ENCODE peak calls at places on chromosomes 3 and 15, in six cellular contexts. One of them, this sample, is unnamed.
A peak's percentile ranks its signal among the peaks of the same experiment; 100 is the strongest.

GRCh38 chr3:11950576-11950975 is 53.6 kb upstream of the SYN2 start:
- DNase-seq in psoas muscle: no peak
- DNase-seq in A549: no peak
- DNase-seq in BE2C: no peak
- DNase-seq in foreskin fibroblast: no peak
- DNase-seq in brain microvascular endothelial cell: no peak
- DNase-seq in this sample: no peak

GRCh38 chr3:170144437-170144843 is 37.1 kb downstream of the PHC3 start:
- DNase-seq in psoas muscle: no peak
- DNase-seq in A549: peak; percentile 26
- DNase-seq in BE2C: no peak
- DNase-seq in foreskin fibroblast: no peak
- DNase-seq in brain microvascular endothelial cell: no peak
- DNase-seq in this sample: no peak

GRCh38 chr3:95459706-95460105 is 1354.7 kb upstream of the EPHA6 start:
- DNase-seq in psoas muscle: no peak
- DNase-seq in A549: no peak
- DNase-seq in BE2C: no peak
- DNase-seq in foreskin fibroblast: no peak
- DNase-seq in brain microvascular endothelial cell: no peak
- DNase-seq in this sample: no peak

GRCh38 chr3:146746190-146746589 is 141.0 kb upstream of the PLSCR5 start:
- DNase-seq in psoas muscle: no peak
- DNase-seq in A549: no peak
- DNase-seq in BE2C: no peak
- DNase-seq in foreskin fibroblast: peak; percentile 76
- DNase-seq in brain microvascular endothelial cell: peak; percentile 60
- DNase-seq in this sample: no peak

GRCh38 chr3:185188816-185189215 is 36.0 kb upstream of the C3orf70 start:
- DNase-seq in psoas muscle: no peak
- DNase-seq in A549: no peak
- DNase-seq in BE2C: no peak
- DNase-seq in foreskin fibroblast: no peak
- DNase-seq in brain microvascular endothelial cell: no peak
- DNase-seq in this sample: no peak

GRCh38 chr3:160616721-160617120 is 51.4 kb upstream of the KPNA4 start:
- DNase-seq in psoas muscle: no peak
- DNase-seq in A549: no peak
- DNase-seq in BE2C: no peak
- DNase-seq in foreskin fibroblast: peak; percentile 48
- DNase-seq in brain microvascular endothelial cell: peak; percentile 63
- DNase-seq in this sample: no peak

GRCh38 chr3:71214797-71215196 is 368.7 kb downstream of the FOXP1 start:
- DNase-seq in psoas muscle: no peak
- DNase-seq in A549: no peak
- DNase-seq in BE2C: no peak
- DNase-seq in foreskin fibroblast: no peak
- DNase-seq in brain microvascular endothelial cell: no peak
- DNase-seq in this sample: no peak

GRCh38 chr3:145882416-145882815 is 278.6 kb downstream of the PLOD2 start:
- DNase-seq in psoas muscle: no peak
- DNase-seq in A549: no peak
- DNase-seq in BE2C: no peak
- DNase-seq in foreskin fibroblast: peak; percentile 8
- DNase-seq in brain microvascular endothelial cell: peak; percentile 38
- DNase-seq in this sample: no peak

GRCh38 chr15:93018574-93018973 is 70.4 kb downstream of the RGMA start:
- DNase-seq in psoas muscle: no peak
- DNase-seq in A549: peak; percentile 71
- DNase-seq in BE2C: no peak
- DNase-seq in foreskin fibroblast: no peak
- DNase-seq in brain microvascular endothelial cell: no peak
- DNase-seq in this sample: no peak

GRCh38 chr3:192819001-192819569 is 91.7 kb upstream of the FGF12 start:
- DNase-seq in psoas muscle: no peak
- DNase-seq in A549: peak; percentile 69
- DNase-seq in BE2C: no peak
- DNase-seq in foreskin fibroblast: peak; percentile 72
- DNase-seq in brain microvascular endothelial cell: peak; percentile 76
- DNase-seq in this sample: no peak

GRCh38 chr3:38587548-38588131 is 61.8 kb downstream of the SCN5A start:
- DNase-seq in psoas muscle: no peak
- DNase-seq in A549: no peak
- DNase-seq in BE2C: no peak
- DNase-seq in foreskin fibroblast: no peak
- DNase-seq in brain microvascular endothelial cell: no peak
- DNase-seq in this sample: no peak

GRCh38 chr15:39282663-39283208 is 298.1 kb upstream of the THBS1 start:
- DNase-seq in psoas muscle: no peak
- DNase-seq in A549: no peak
- DNase-seq in BE2C: no peak
- DNase-seq in foreskin fibroblast: no peak
- DNase-seq in brain microvascular endothelial cell: no peak
- DNase-seq in this sample: no peak

GRCh38 chr15:88904808-88905327 is 8.3 kb downstream of the MFGE8 start:
- DNase-seq in psoas muscle: peak; percentile 81
- DNase-seq in A549: peak; percentile 82
- DNase-seq in BE2C: peak; percentile 83
- DNase-seq in foreskin fibroblast: peak; percentile 65
- DNase-seq in brain microvascular endothelial cell: peak; percentile 70
- DNase-seq in this sample: peak; percentile 93

GRCh38 chr15:98800437-98801233 is 152.3 kb downstream of the IGF1R start:
- DNase-seq in psoas muscle: peak; percentile 27
- DNase-seq in A549: peak; percentile 81
- DNase-seq in BE2C: peak; percentile 46
- DNase-seq in foreskin fibroblast: peak; percentile 77
- DNase-seq in brain microvascular endothelial cell: peak; percentile 74
- DNase-seq in this sample: peak; percentile 25

GRCh38 chr15:43420876-43421275 is 50.0 kb downstream of the TUBGCP4 start:
- DNase-seq in psoas muscle: no peak
- DNase-seq in A549: no peak
- DNase-seq in BE2C: no peak
- DNase-seq in foreskin fibroblast: no peak
- DNase-seq in brain microvascular endothelial cell: no peak
- DNase-seq in this sample: no peak

GRCh38 chr15:101808201-101808600 is 3.8 kb upstream of the OR4F15 start:
- DNase-seq in psoas muscle: no peak
- DNase-seq in A549: no peak
- DNase-seq in BE2C: no peak
- DNase-seq in foreskin fibroblast: peak; percentile 48
- DNase-seq in brain microvascular endothelial cell: no peak
- DNase-seq in this sample: no peak

GRCh38 chr3:46359748-46360509 is 6.0 kb downstream of the CCR2 start:
- DNase-seq in psoas muscle: no peak
- DNase-seq in A549: no peak
- DNase-seq in BE2C: no peak
- DNase-seq in foreskin fibroblast: peak; percentile 41
- DNase-seq in brain microvascular endothelial cell: no peak
- DNase-seq in this sample: no peak

GRCh38 chr3:53223025-53223424 is 32.8 kb downstream of the TKT start:
- DNase-seq in psoas muscle: no peak
- DNase-seq in A549: no peak
- DNase-seq in BE2C: no peak
- DNase-seq in foreskin fibroblast: no peak
- DNase-seq in brain microvascular endothelial cell: no peak
- DNase-seq in this sample: no peak

GRCh38 chr3:50890688-50891344 is 216.1 kb downstream of the DOCK3 start:
- DNase-seq in psoas muscle: no peak
- DNase-seq in A549: no peak
- DNase-seq in BE2C: no peak
- DNase-seq in foreskin fibroblast: no peak
- DNase-seq in brain microvascular endothelial cell: no peak
- DNase-seq in this sample: no peak

GRCh38 chr3:193853511-193854219 is 260.7 kb downstream of the OPA1 start:
- DNase-seq in psoas muscle: no peak
- DNase-seq in A549: no peak
- DNase-seq in BE2C: no peak
- DNase-seq in foreskin fibroblast: no peak
- DNase-seq in brain microvascular endothelial cell: no peak
- DNase-seq in this sample: no peak

GRCh38 chr15:82047493-82048446 is 2.0 kb upstream of the MEX3B start:
- DNase-seq in psoas muscle: no peak
- DNase-seq in A549: no peak
- DNase-seq in BE2C: no peak
- DNase-seq in foreskin fibroblast: no peak
- DNase-seq in brain microvascular endothelial cell: no peak
- DNase-seq in this sample: no peak

GRCh38 chr3:149199474-149199873 is 22.2 kb downstream of the CP start:
- DNase-seq in psoas muscle: no peak
- DNase-seq in A549: no peak
- DNase-seq in BE2C: no peak
- DNase-seq in foreskin fibroblast: peak; percentile 17
- DNase-seq in brain microvascular endothelial cell: no peak
- DNase-seq in this sample: no peak

DNA sequence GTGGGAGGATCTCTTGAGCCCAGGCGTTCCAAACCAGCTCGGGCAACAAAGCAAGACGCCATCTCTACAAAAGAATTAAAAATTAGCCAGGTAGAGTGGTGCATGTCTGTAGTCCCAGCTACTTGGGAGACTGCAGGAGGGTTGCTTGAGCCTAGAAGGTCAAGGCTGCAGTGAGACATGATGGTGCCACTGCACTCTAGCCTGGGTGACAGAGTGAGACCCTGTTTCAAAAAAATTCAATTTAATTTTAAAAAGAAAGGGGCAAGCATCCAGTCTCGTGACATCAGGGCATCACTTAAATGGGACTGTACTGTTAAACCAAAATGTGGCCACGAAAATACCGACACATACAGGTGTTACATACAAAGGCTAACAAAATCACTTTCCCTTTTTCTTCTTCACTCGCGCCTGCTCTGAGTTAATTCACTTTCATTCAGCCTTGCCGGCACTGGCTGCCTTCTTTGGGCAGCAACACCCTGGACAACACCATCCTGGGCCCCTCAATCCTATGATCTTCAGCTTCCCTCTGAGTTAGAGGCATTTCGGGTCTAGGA is 121.7 kb downstream of the LIPC start:
- DNase-seq in psoas muscle: no peak
- DNase-seq in A549: no peak
- DNase-seq in BE2C: no peak
- DNase-seq in foreskin fibroblast: no peak
- DNase-seq in brain microvascular endothelial cell: no peak
- DNase-seq in this sample: no peak
- TF ChIP-seq CTCF in psoas muscle: no peak
- TF ChIP-seq CTCF in A549: no peak
- TF ChIP-seq CTCF in BE2C: no peak
- TF ChIP-seq CTCF in foreskin fibroblast: no peak
- TF ChIP-seq CTCF in brain microvascular endothelial cell: no peak
- TF ChIP-seq CTCF in this sample: no peak

GRCh38 chr3:140905557-140905956 is 36.1 kb upstream of the SLC25A36 start:
- DNase-seq in psoas muscle: no peak
- DNase-seq in A549: no peak
- DNase-seq in BE2C: no peak
- DNase-seq in foreskin fibroblast: no peak
- DNase-seq in brain microvascular endothelial cell: no peak
- DNase-seq in this sample: no peak

GRCh38 chr3:140903196-140903595 is 38.4 kb upstream of the SLC25A36 start:
- DNase-seq in psoas muscle: no peak
- DNase-seq in A549: no peak
- DNase-seq in BE2C: no peak
- DNase-seq in foreskin fibroblast: no peak
- DNase-seq in brain microvascular endothelial cell: no peak
- DNase-seq in this sample: no peak

GRCh38 chr3:140904521-140904920 is 37.1 kb upstream of the SLC25A36 start:
- DNase-seq in psoas muscle: no peak
- DNase-seq in A549: no peak
- DNase-seq in BE2C: no peak
- DNase-seq in foreskin fibroblast: no peak
- DNase-seq in brain microvascular endothelial cell: no peak
- DNase-seq in this sample: no peak

GRCh38 chr3:140899363-140899762 is 42.3 kb upstream of the SLC25A36 start:
- DNase-seq in psoas muscle: no peak
- DNase-seq in A549: no peak
- DNase-seq in BE2C: no peak
- DNase-seq in foreskin fibroblast: no peak
- DNase-seq in brain microvascular endothelial cell: no peak
- DNase-seq in this sample: no peak

DNA sequence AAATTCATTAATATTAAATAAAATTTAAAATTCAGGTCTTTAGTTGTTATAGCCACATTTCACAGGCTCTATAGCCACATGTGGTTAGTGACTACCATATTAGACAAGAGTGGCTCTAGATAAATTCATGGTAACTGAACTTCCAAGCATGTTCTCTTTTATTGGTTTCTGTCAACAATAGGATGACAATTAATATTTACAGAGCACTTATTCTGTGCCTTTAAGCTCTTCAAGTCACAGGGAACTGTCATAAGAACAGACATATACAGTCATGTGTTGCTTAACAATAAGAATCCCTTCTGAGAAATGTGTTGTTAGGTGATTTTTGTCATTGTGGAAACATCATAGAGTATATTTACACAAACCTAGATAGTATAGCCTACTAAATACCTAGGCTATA is 38.8 kb upstream of the SLC25A36 start:
- DNase-seq in psoas muscle: no peak
- DNase-seq in A549: no peak
- DNase-seq in BE2C: no peak
- DNase-seq in foreskin fibroblast: no peak
- DNase-seq in brain microvascular endothelial cell: no peak
- DNase-seq in this sample: no peak
- TF ChIP-seq CTCF in psoas muscle: no peak
- TF ChIP-seq CTCF in A549: no peak
- TF ChIP-seq CTCF in BE2C: no peak
- TF ChIP-seq CTCF in foreskin fibroblast: no peak
- TF ChIP-seq CTCF in brain microvascular endothelial cell: no peak
- TF ChIP-seq CTCF in this sample: no peak

GRCh38 chr3:44883213-44883955 is 9.0 kb downstream of the TGM4 start:
- DNase-seq in psoas muscle: no peak
- DNase-seq in A549: no peak
- DNase-seq in BE2C: no peak
- DNase-seq in foreskin fibroblast: no peak
- DNase-seq in brain microvascular endothelial cell: no peak
- DNase-seq in this sample: no peak
- TF ChIP-seq CTCF in psoas muscle: no peak
- TF ChIP-seq CTCF in A549: no peak
- TF ChIP-seq CTCF in BE2C: no peak
- TF ChIP-seq CTCF in foreskin fibroblast: no peak
- TF ChIP-seq CTCF in brain microvascular endothelial cell: peak; percentile 39
- TF ChIP-seq CTCF in this sample: no peak

GRCh38 chr15:70605606-70606410 is 157.6 kb downstream of the UACA start:
- DNase-seq in psoas muscle: peak; percentile 53
- DNase-seq in A549: no peak
- DNase-seq in BE2C: peak; percentile 46
- DNase-seq in foreskin fibroblast: peak; percentile 57
- DNase-seq in brain microvascular endothelial cell: peak; percentile 72
- DNase-seq in this sample: no peak

GRCh38 chr15:70602834-70603560 is 160.4 kb downstream of the UACA start:
- DNase-seq in psoas muscle: no peak
- DNase-seq in A549: no peak
- DNase-seq in BE2C: no peak
- DNase-seq in foreskin fibroblast: no peak
- DNase-seq in brain microvascular endothelial cell: no peak
- DNase-seq in this sample: no peak

GRCh38 chr15:70608156-70608555 is 155.2 kb downstream of the UACA start:
- DNase-seq in psoas muscle: no peak
- DNase-seq in A549: no peak
- DNase-seq in BE2C: no peak
- DNase-seq in foreskin fibroblast: no peak
- DNase-seq in brain microvascular endothelial cell: no peak
- DNase-seq in this sample: no peak

GRCh38 chr15:70602281-70602680 is 161.1 kb downstream of the UACA start:
- DNase-seq in psoas muscle: no peak
- DNase-seq in A549: no peak
- DNase-seq in BE2C: no peak
- DNase-seq in foreskin fibroblast: no peak
- DNase-seq in brain microvascular endothelial cell: no peak
- DNase-seq in this sample: no peak

GRCh38 chr15:70604671-70605070 is 158.7 kb downstream of the UACA start:
- DNase-seq in psoas muscle: no peak
- DNase-seq in A549: no peak
- DNase-seq in BE2C: no peak
- DNase-seq in foreskin fibroblast: no peak
- DNase-seq in brain microvascular endothelial cell: no peak
- DNase-seq in this sample: no peak
- TF ChIP-seq CTCF in psoas muscle: no peak
- TF ChIP-seq CTCF in A549: no peak
- TF ChIP-seq CTCF in BE2C: no peak
- TF ChIP-seq CTCF in foreskin fibroblast: no peak
- TF ChIP-seq CTCF in brain microvascular endothelial cell: peak; percentile 42
- TF ChIP-seq CTCF in this sample: no peak

This sample was measured in glutamatergic neuron.